ENCODE peak calls at places on chromosomes 2 and 18, in ten cellular contexts. K, T, E, Z, J, A, D, L, Y and F are unnamed samples.

GRCh38 chr18:3864669-3865298 is 414.8 kb downstream of the TGIF1 start:
- DNase-seq in J (no peak), K (no peak), L (no peak), Z (no peak), D (no peak), E (no peak), T (no peak), Y (no peak), A (no peak), F (no peak)

GRCh38 chr18:59662008-59662701 is 35.1 kb downstream of the CCBE1 start:
- DNase-seq in A (no peak), Y (no peak), K (no peak), L (no peak), J (no peak), Z (peak; percentile 29), E (no peak), T (peak; percentile 32), D (peak; percentile 64), F (peak; percentile 58)

GRCh38 chr2:180776924-180777323 is 203.5 kb upstream of the UBE2E3 start:
- DNase-seq in Z (no peak), L (no peak), E (peak; percentile 42), J (no peak), T (peak; percentile 39), K (no peak), A (no peak), D (no peak), Y (no peak), F (peak; percentile 19)

GRCh38 chr2:47011696-47012095 is 96.1 kb upstream of the MCFD2 start:
- DNase-seq in E (no peak), K (no peak), J (no peak), Y (no peak), T (no peak), D (no peak), Z (no peak), A (no peak), L (no peak), F (no peak)

GRCh38 chr18:7789853-7790552 is 222.9 kb downstream of the PTPRM start:
- DNase-seq in L (no peak), J (peak; percentile 6), E (no peak), D (peak; percentile 44), Y (no peak), K (peak; percentile 21), T (peak; percentile 60), A (no peak), Z (no peak), F (peak; percentile 78)

GRCh38 chr2:239644016-239644415 is 243.2 kb upstream of the HDAC4 start:
- DNase-seq in K (no peak), L (no peak), T (peak; percentile 5), J (peak; percentile 65), A (no peak), D (no peak), E (no peak), Y (no peak), Z (no peak), F (peak; percentile 4)

GRCh38 chr2:84846732-84847131 is 34.2 kb downstream of the TRABD2A start:
- DNase-seq in J (no peak), A (no peak), K (no peak), E (no peak), Z (no peak), T (peak; percentile 41), Y (no peak), L (no peak), D (no peak), F (no peak)

GRCh38 chr2:40957508-40957907 is 505.6 kb upstream of the SLC8A1 start:
- DNase-seq in E (no peak), T (no peak), Z (peak; percentile 1), Y (no peak), K (peak; percentile 8), J (peak; percentile 65), A (no peak), L (no peak), D (no peak), F (peak; percentile 1)

GRCh38 chr2:26429779-26430654 is 28.3 kb downstream of the DRC1 start:
- DNase-seq in A (no peak), K (no peak), E (no peak), J (no peak), L (no peak), T (no peak), Z (no peak), Y (no peak), D (no peak), F (peak; percentile 30)

GRCh38 chr2:124623560-124623959 is 598.5 kb downstream of the CNTNAP5 start:
- DNase-seq in D (no peak), J (no peak), Y (no peak), E (no peak), K (no peak), L (no peak), A (no peak), T (no peak), Z (no peak), F (no peak)

GRCh38 chr2:63121055-63121834 is 70.6 kb downstream of the OTX1 start:
- DNase-seq in K (no peak), J (no peak), Z (no peak), E (no peak), A (no peak), L (no peak), Y (no peak), T (no peak), D (no peak), F (no peak)

GRCh38 chr2:36246320-36246990 is 109.1 kb upstream of the CRIM1 start:
- DNase-seq in E (no peak), T (peak; percentile 56), K (no peak), Z (no peak), Y (no peak), J (peak; percentile 81), L (peak; percentile 40), D (no peak), A (no peak), F (peak; percentile 49)

GRCh38 chr2:240604291-240604938 is 17.9 kb downstream of the CAPN10 start:
- DNase-seq in K (peak; percentile 84), Z (peak; percentile 19), D (peak; percentile 33), T (peak; percentile 28), L (no peak), J (peak; percentile 55), A (peak; percentile 75), Y (peak; percentile 68), E (no peak), F (peak; percentile 79)

DNA sequence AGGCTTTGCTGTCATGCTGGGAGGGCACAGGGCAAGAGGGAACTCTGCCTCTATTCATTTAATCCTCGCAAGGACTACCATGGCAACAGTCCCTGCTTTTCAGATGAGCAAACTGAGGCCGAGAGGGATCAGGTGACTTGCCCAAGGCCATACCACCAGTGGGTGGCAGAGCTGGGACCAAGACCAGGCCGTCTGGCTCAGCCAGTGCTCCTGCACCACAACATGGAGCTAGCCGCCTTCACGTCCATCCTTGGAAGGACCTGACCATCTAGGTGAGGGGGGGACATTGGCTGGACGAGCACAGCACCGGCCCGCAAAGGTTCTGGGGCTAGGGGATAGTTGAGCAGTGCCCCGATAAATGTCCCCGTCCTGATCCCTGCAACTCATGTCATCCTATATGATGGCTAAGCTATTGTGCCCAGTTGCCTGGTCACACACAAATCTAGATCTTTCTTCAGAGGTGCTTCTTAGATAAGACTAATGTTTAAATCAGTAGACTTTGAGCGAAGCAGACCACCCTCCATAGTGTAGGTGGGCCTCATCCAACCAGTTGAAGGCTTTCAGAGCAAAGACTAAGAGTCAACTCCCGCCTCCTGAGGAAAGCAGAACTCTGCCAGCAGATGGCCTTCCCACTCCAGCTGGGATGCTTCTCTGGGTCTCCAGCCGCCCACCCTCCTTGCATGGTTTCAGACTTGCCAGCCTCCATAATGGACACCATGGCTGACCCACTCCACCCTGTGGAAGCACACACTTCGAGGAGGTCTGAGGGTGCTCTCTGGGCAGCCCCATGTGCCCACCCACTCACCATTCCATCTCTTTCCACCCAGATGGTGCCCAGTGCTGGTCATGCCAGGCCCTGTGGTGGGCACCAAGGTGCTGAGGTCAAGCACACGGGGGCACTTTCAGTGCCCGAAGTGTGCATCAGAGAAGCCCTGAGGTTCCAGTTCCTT is 214.8 kb upstream of the RAB6C start:
- DNase-seq in D (no peak), Y (no peak), K (no peak), A (peak; percentile 30), J (peak; percentile 27), T (no peak), E (no peak), Z (no peak), L (no peak), F (no peak)
- TF ChIP-seq CTCF in D (no peak), Y (no peak), K (no peak), A (no peak), J (peak; percentile 57), T (no peak), E (no peak), Z (no peak), L (peak; percentile 40), F (no peak)

DNA sequence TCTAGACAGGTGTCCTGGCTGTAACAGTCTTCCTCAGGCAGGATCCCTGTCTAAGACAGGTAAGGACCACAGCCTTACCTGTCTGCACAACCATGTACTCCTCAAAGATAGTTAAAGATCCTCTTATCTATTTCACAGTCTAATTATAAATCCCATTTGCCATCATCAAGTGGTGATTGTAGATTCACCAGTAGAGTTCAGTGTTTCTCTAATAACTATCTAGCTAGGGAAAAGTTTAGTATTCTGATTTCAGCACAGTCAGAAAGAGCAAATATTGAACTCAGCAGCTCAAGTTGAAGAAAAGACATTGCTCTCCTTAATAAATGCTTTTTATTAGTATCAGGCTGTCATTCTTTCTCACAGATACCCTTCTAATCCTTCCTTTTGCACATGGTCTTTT is 1305.5 kb upstream of the NXPH2 start:
- DNase-seq in A (no peak), J (no peak), E (no peak), Z (no peak), D (no peak), T (peak; percentile 4), Y (no peak), K (no peak), L (no peak), F (peak; percentile 40)
- TF ChIP-seq CTCF in A (no peak), J (no peak), E (no peak), Z (no peak), D (no peak), T (peak; percentile 14), Y (no peak), K (no peak), L (no peak), F (peak; percentile 34)

DNA sequence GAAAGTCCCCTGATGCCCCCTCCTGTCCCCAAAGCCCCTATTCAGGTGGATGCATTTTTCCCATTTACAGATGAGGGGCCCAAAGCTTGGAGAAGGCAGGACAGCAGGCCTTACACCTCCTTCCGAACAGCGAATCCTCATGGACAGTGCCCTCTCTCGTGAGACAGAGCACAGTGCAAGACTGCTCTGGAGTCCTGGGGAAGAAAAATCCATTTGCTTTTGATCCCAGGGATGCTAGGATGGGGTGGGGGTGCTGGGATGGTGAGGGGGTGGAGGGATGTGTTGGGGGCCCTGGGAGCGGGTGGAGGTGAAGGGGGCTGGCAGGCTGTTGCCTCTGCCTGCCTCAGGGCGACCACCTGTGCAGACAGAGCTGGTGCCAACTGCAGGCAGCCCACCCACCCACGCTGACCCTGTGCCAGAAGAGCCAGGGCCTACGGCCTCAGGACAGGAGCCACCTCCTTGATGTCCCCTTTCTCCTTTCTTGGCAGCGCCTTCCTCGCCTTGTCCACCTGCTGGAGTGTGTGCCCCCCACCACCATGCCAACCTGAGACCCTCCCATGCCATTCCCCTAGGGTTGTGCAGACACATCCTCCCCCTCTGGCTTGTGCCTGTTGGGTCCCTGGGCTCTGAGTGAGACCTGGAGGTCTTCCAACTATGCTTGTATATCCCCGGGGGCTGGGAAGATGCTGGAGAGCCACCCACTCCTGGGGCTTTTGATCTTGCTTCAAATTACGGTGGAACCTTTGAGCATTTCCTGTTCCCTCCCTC is 66.3 kb upstream of the SH3RF3 start:
- DNase-seq in J (no peak), A (peak; percentile 26), T (no peak), Y (no peak), K (no peak), L (no peak), Z (no peak), E (no peak), D (no peak), F (peak; percentile 4)
- TF ChIP-seq CTCF in J (no peak), A (no peak), T (no peak), Y (no peak), K (no peak), L (no peak), Z (peak; percentile 3), E (no peak), D (no peak), F (peak; percentile 29)

GRCh38 chr2:101832114-101832513 is 134.6 kb downstream of the MAP4K4 start:
- DNase-seq in L (no peak), A (no peak), J (peak; percentile 17), Z (no peak), T (no peak), E (no peak), K (no peak), Y (no peak), D (no peak), F (peak; percentile 32)
- TF ChIP-seq CTCF in L (no peak), A (peak; percentile 57), J (no peak), Z (no peak), T (no peak), E (no peak), K (peak; percentile 21), Y (peak; percentile 35), D (peak; percentile 32), F (peak; percentile 31)